ENCODE peak calls at places on chromosomes 16 and 17, in nine cellular contexts. G is kidney, H is MM.1S, F is colonic mucosa, B is endothelial cell of umbilical vein, O is H1, V is fibroblast of lung, K is GM12878, E is H9. T is an unnamed sample.

GRCh38 chr17:73955616-73956015 is 247.9 kb upstream of the RPL38 start:
- DNase-seq in G (no peak), H (no peak), F (no peak), B (no peak), O (no peak), V (no peak), K (no peak), E (no peak), T (peak)

GRCh38 chr17:7330099-7331015 is 1.2 kb upstream of the NEURL4 start:
- DNase-seq in G (peak), H (peak), F (peak), B (no peak), O (no peak), V (peak), K (no peak), E (peak), T (peak)

GRCh38 chr16:49782405-49782804 is 73.5 kb downstream of the ZNF423 start:
- DNase-seq in G (no peak), H (no peak), F (no peak), B (no peak), O (no peak), V (no peak), K (no peak), E (no peak), T (no peak)

GRCh38 chr17:56902350-56902749 is 11.5 kb downstream of the TRIM25 start:
- DNase-seq in G (no peak), H (no peak), F (no peak), B (peak), O (no peak), V (peak), K (no peak), E (no peak), T (peak)

GRCh38 chr16:31404353-31405064 is 11.4 kb downstream of the ITGAD start:
- DNase-seq in G (no peak), H (peak), F (no peak), B (no peak), O (no peak), V (peak), K (no peak), E (no peak), T (no peak)

GRCh38 chr17:45241315-45242011 is 19.8 kb downstream of the FMNL1 start:
- DNase-seq in G (no peak), H (no peak), F (peak), B (no peak), O (no peak), V (no peak), K (no peak), E (peak), T (peak)

GRCh38 chr16:49788505-49788904 is 67.4 kb downstream of the ZNF423 start:
- DNase-seq in G (no peak), H (no peak), F (peak), B (no peak), O (no peak), V (no peak), K (no peak), E (no peak), T (no peak)

GRCh38 chr17:14803781-14804180 is 461.3 kb downstream of the PMP22 start:
- DNase-seq in G (no peak), H (no peak), F (no peak), B (no peak), O (no peak), V (no peak), K (no peak), E (no peak), T (no peak)

GRCh38 chr17:77320501-77321256 is 179.9 kb downstream of the SEC14L1 start:
- DNase-seq in G (peak), H (peak), F (no peak), B (no peak), O (no peak), V (no peak), K (peak), E (no peak), T (peak)

GRCh38 chr17:72458301-72458700 is 337.5 kb downstream of the SOX9 start:
- DNase-seq in G (no peak), H (no peak), F (no peak), B (no peak), O (no peak), V (no peak), K (no peak), E (no peak), T (no peak)

GRCh38 chr17:64687376-64687775 is 25.3 kb upstream of the SMURF2 start:
- DNase-seq in G (no peak), H (no peak), F (no peak), B (no peak), O (no peak), V (no peak), K (no peak), E (no peak), T (no peak)

GRCh38 chr16:68470461-68471150 is 22.3 kb upstream of the SMPD3 start:
- DNase-seq in G (no peak), H (peak), F (peak), B (no peak), O (no peak), V (no peak), K (peak), E (no peak), T (peak)

GRCh38 chr17:1783834-1784611 is 22.2 kb downstream of the SERPINF1 start:
- DNase-seq in G (peak), H (peak), F (peak), B (peak), O (no peak), V (peak), K (no peak), E (no peak), T (peak)

GRCh38 chr16:71840052-71840451 is 5.7 kb upstream of the ATXN1L start:
- DNase-seq in G (no peak), H (no peak), F (no peak), B (no peak), O (no peak), V (peak), K (no peak), E (no peak), T (no peak)

GRCh38 chr17:44247346-44248219 is 20.4 kb downstream of the SLC4A1 start:
- DNase-seq in G (peak), H (no peak), F (no peak), B (no peak), O (no peak), V (no peak), K (no peak), E (no peak), T (no peak)

GRCh38 chr17:15885770-15886169 is 59.2 kb upstream of the ADORA2B start:
- DNase-seq in G (no peak), H (no peak), F (no peak), B (no peak), O (no peak), V (peak), K (no peak), E (no peak), T (no peak)

GRCh38 chr17:65368341-65368740 is 193.1 kb downstream of the AXIN2 start:
- DNase-seq in G (no peak), H (no peak), F (no peak), B (no peak), O (no peak), V (no peak), K (no peak), E (no peak), T (peak)

GRCh38 chr17:79844869-79845600 is 5.8 kb upstream of the CBX4 start:
- DNase-seq in G (peak), H (peak), F (peak), B (no peak), O (no peak), V (no peak), K (no peak), E (peak), T (peak)

GRCh38 chr16:79316004-79316458 is 284.5 kb downstream of the MAF start:
- DNase-seq in G (no peak), H (no peak), F (no peak), B (no peak), O (no peak), V (no peak), K (peak), E (no peak), T (no peak)

GRCh38 chr16:54957403-54957802 is 26.7 kb downstream of the IRX5 start:
- DNase-seq in G (no peak), H (peak), F (peak), B (no peak), O (no peak), V (no peak), K (no peak), E (peak), T (peak)

GRCh38 chr16:80027007-80027965 is 426.7 kb upstream of the MAF start:
- DNase-seq in G (peak), H (no peak), F (peak), B (peak), O (peak), V (peak), K (peak), E (peak), T (peak)

GRCh38 chr17:72682597-72682996 is 409.9 kb downstream of the SLC39A11 start:
- DNase-seq in G (no peak), H (no peak), F (no peak), B (no peak), O (no peak), V (peak), K (no peak), E (no peak), T (no peak)

GRCh38 chr16:85689285-85689949 is 663 bp upstream of the GINS2 start:
- DNase-seq in G (peak), H (no peak), F (no peak), B (no peak), O (no peak), V (no peak), K (no peak), E (no peak), T (no peak)

GRCh38 chr17:75876190-75876937 is 2.0 kb downstream of the TRIM47 start:
- DNase-seq in G (peak), H (peak), F (peak), B (peak), O (no peak), V (no peak), K (no peak), E (peak), T (peak)

GRCh38 chr17:59149051-59149450 is 5.9 kb downstream of the SKA2 start:
- DNase-seq in G (no peak), H (no peak), F (no peak), B (peak), O (no peak), V (peak), K (no peak), E (no peak), T (peak)

GRCh38 chr16:24041834-24042631 is 206.2 kb downstream of the PRKCB start:
- DNase-seq in G (no peak), H (peak), F (peak), B (peak), O (peak), V (peak), K (peak), E (peak), T (peak)

GRCh38 chr16:11392041-11392581 is 46.9 kb downstream of the RMI2 start:
- DNase-seq in G (peak), H (no peak), F (no peak), B (no peak), O (no peak), V (no peak), K (no peak), E (no peak), T (peak)

GRCh38 chr17:76834889-76835288 is 33.3 kb upstream of the MGAT5B start:
- DNase-seq in G (no peak), H (no peak), F (no peak), B (no peak), O (no peak), V (no peak), K (no peak), E (no peak), T (no peak)

GRCh38 chr17:77428901-77429734 is 288.3 kb downstream of the SEC14L1 start:
- DNase-seq in G (no peak), H (no peak), F (no peak), B (no peak), O (no peak), V (no peak), K (no peak), E (no peak), T (no peak)

GRCh38 chr17:40320771-40321501 is 12.0 kb downstream of the RARA start:
- DNase-seq in G (peak), H (peak), F (peak), B (no peak), O (no peak), V (no peak), K (no peak), E (no peak), T (peak)

GRCh38 chr17:73900516-73900915 is 256.3 kb upstream of the SDK2 start:
- DNase-seq in G (no peak), H (no peak), F (no peak), B (no peak), O (no peak), V (no peak), K (no peak), E (peak), T (peak)

GRCh38 chr16:87723224-87723619 is 42.6 kb downstream of the KLHDC4 start:
- DNase-seq in G (peak), H (no peak), F (no peak), B (peak), O (no peak), V (peak), K (peak), E (no peak), T (no peak)

GRCh38 chr16:27753563-27753962 is 203.6 kb downstream of the KATNIP start:
- DNase-seq in G (no peak), H (no peak), F (no peak), B (no peak), O (no peak), V (no peak), K (no peak), E (no peak), T (no peak)

GRCh38 chr16:88363239-88363891 is 19.4 kb upstream of the ZNF469 start:
- DNase-seq in G (no peak), H (no peak), F (no peak), B (no peak), O (no peak), V (no peak), K (peak), E (no peak), T (no peak)

GRCh38 chr17:51059781-51060180 is 60.9 kb downstream of the SPAG9 start:
- DNase-seq in G (no peak), H (no peak), F (no peak), B (no peak), O (no peak), V (peak), K (no peak), E (no peak), T (no peak)

GRCh38 chr16:55297910-55298175 is 26.2 kb upstream of the IRX6 start:
- DNase-seq in G (no peak), H (no peak), F (no peak), B (no peak), O (no peak), V (peak), K (no peak), E (no peak), T (no peak)

GRCh38 chr17:31492880-31493655 is 101.6 kb downstream of the RAB11FIP4 start:
- DNase-seq in G (peak), H (no peak), F (peak), B (no peak), O (no peak), V (peak), K (peak), E (no peak), T (no peak)

GRCh38 chr16:15970743-15971434 is 21.5 kb downstream of the ABCC1 start:
- DNase-seq in G (no peak), H (no peak), F (no peak), B (no peak), O (peak), V (no peak), K (no peak), E (peak), T (peak)

GRCh38 chr16:15971435-15971805 is 22.0 kb downstream of the ABCC1 start:
- DNase-seq in G (no peak), H (no peak), F (no peak), B (no peak), O (peak), V (no peak), K (no peak), E (peak), T (peak)

GRCh38 chr16:15973460-15973859 is 24.0 kb downstream of the ABCC1 start:
- DNase-seq in G (no peak), H (no peak), F (no peak), B (no peak), O (no peak), V (no peak), K (no peak), E (no peak), T (no peak)

GRCh38 chr16:15973997-15974396 is 24.6 kb downstream of the ABCC1 start:
- DNase-seq in G (no peak), H (no peak), F (no peak), B (no peak), O (no peak), V (no peak), K (no peak), E (no peak), T (no peak)

DNA sequence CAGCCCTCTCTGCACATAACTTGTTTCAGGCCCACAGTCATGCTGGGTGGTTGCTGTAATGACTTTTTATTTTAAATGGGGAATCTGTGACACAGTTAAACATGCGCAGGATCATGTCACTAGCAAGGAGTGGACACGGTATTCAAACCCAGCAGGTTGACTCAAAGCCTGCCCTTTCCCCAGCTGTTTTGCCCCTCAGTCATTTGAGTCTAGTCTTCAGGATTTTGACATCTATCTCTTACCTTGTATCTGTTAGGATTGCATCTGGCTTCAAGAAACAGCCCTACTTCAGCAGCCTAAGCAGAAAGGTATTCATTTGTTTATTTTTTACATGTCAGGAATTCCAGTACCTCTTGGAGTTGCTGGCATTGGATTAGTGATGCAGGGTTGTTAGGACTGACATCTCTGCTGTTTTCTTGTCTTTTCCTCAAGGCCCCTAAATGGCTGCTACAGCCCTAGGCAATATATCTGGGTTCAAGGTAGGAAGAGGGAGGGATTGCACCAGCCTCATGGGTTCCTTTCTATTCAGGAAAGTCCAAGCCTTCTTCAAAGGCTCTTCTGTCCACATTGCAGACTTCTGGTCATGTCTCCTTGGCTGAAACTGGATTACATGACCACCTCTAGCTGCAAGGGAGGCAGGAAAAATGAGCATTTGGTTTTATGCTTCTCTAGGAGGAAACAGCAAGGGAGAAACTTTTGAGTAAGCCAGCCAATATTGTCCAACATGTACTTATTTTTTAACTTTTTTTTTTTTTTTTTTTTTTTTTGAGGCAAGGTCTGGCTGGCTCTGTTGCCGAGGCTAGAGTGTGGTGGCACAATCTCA is 22.8 kb downstream of the ABCC1 start:
- DNase-seq in G (no peak), H (no peak), F (no peak), B (no peak), O (no peak), V (peak), K (no peak), E (no peak), T (no peak)
- TF ChIP-seq CTCF in G (no peak), H (no peak), F (no peak), B (no peak), O (no peak), V (no peak), K (no peak), E (no peak), T (no peak)

GRCh38 chr16:8962393-8963009 is 1.2 kb downstream of the USP7 start:
- DNase-seq in G (peak), H (peak), F (peak), B (peak), O (no peak), V (no peak), K (no peak), E (no peak), T (peak)

GRCh38 chr16:8961811-8962390 is 1.8 kb downstream of the USP7 start:
- DNase-seq in G (no peak), H (peak), F (no peak), B (peak), O (no peak), V (peak), K (no peak), E (no peak), T (peak)

GRCh38 chr16:8960788-8961109 is 3.0 kb downstream of the USP7 start:
- DNase-seq in G (no peak), H (peak), F (no peak), B (no peak), O (no peak), V (no peak), K (no peak), E (no peak), T (no peak)

GRCh38 chr16:8958344-8958808 is 5.3 kb downstream of the USP7 start:
- DNase-seq in G (no peak), H (no peak), F (peak), B (peak), O (no peak), V (peak), K (no peak), E (no peak), T (peak)

GRCh38 chr16:8959921-8960787 is 3.6 kb downstream of the USP7 start:
- DNase-seq in G (no peak), H (peak), F (peak), B (peak), O (no peak), V (peak), K (no peak), E (no peak), T (peak)
- H3K9ac ChIP-seq in G (no peak), H (peak), F (peak), B (no peak), O (no peak), V (no peak), K (peak), E (no peak), T (no peak)

DNA sequence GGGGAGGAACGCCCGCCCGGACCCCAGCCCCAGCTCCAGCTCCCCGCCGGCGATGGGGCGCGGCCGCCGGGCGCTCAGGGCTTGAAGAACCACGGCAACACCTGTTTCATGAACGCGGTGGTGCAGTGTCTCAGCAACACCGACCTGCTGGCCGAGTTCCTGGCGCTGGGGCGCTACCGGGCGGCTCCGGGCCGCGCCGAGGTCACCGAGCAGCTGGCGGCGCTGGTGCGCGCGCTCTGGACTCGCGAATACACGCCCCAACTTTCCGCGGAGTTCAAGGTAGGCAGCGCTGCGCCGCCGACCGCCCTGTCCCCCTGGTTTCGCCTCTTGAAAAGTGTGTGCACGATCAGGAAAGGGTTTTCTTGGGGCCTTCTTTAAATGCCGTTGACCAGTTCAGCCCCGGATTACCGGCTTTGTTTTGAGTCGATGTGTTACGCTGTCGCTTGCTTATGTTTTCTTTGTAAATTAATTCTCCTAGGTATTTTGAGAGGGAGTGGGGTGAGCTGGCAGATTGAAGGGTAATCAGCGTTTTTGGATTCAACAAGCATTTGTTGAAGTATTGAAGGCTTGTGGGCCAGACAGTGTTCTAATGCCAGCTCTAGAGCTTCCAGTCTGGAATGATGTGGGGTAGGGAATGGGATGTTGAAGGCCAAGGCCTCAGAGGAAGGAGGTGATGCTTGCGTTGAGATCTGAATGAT is 690 bp downstream of the USP43 start:
- DNase-seq in G (peak), H (no peak), F (peak), B (no peak), O (no peak), V (peak), K (no peak), E (peak), T (peak)
- TF ChIP-seq CTCF in G (peak), H (no peak), F (no peak), B (no peak), O (no peak), V (no peak), K (no peak), E (peak), T (peak)

DNA sequence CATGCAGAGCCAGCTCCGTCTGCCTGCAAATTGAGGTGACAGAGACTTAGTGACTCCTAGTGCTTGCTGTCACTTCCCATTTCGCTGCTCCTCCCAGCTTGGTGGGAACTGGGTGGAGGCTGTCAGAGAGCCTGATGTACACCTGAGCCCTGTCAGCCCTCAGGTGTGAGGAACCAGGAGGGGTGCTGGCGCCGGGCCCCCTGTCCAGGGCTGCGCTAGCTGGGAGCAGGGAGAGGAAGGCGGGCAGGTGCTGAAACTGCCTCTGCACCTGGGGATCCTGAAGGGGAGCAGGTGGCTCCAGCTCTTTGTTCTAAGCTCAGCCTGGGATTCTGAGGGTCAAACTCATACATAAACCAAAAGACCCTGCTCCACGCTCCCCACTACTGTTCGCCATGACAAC is 10.8 kb upstream of the WSCD1 start:
- DNase-seq in G (peak), H (no peak), F (no peak), B (no peak), O (no peak), V (no peak), K (no peak), E (no peak), T (no peak)
- H3K9ac ChIP-seq in G (no peak), H (no peak), F (no peak), B (no peak), O (no peak), V (no peak), K (no peak), E (no peak), T (no peak)

T was measured in endodermal cell.